ENCODE peak calls at places on chromosomes 16 and 17, in eight cellular contexts. One of them, this sample, is unnamed.

GRCh38 chr17:10013360-10014112 is 108.5 kb upstream of the RCVRN start:
- DNase-seq in dorsolateral prefrontal cortex: no peak
- DNase-seq in astrocyte of the spinal cord: no peak
- DNase-seq in prostate gland: no peak
- DNase-seq in left lung: no peak
- DNase-seq in GM13976: peak; percentile 75
- DNase-seq in kidney: no peak
- DNase-seq in GM20000: peak; percentile 61
- DNase-seq in this sample: no peak

GRCh38 chr17:6107791-6108190 is 37.6 kb downstream of the WSCD1 start:
- DNase-seq in dorsolateral prefrontal cortex: no peak
- DNase-seq in astrocyte of the spinal cord: no peak
- DNase-seq in prostate gland: no peak
- DNase-seq in left lung: no peak
- DNase-seq in GM13976: no peak
- DNase-seq in kidney: no peak
- DNase-seq in GM20000: no peak
- DNase-seq in this sample: no peak

GRCh38 chr17:75913537-75914210 is 9.0 kb upstream of the MRPL38 start:
- DNase-seq in dorsolateral prefrontal cortex: no peak
- DNase-seq in astrocyte of the spinal cord: no peak
- DNase-seq in prostate gland: no peak
- DNase-seq in left lung: no peak
- DNase-seq in GM13976: no peak
- DNase-seq in kidney: no peak
- DNase-seq in GM20000: no peak
- DNase-seq in this sample: no peak

GRCh38 chr16:4086153-4086552 is 30.1 kb downstream of the ADCY9 start:
- DNase-seq in dorsolateral prefrontal cortex: no peak
- DNase-seq in astrocyte of the spinal cord: no peak
- DNase-seq in prostate gland: no peak
- DNase-seq in left lung: no peak
- DNase-seq in GM13976: no peak
- DNase-seq in kidney: no peak
- DNase-seq in GM20000: no peak
- DNase-seq in this sample: no peak

GRCh38 chr17:51541215-51541614 is 280.9 kb downstream of the UTP18 start:
- DNase-seq in dorsolateral prefrontal cortex: no peak
- DNase-seq in astrocyte of the spinal cord: no peak
- DNase-seq in prostate gland: no peak
- DNase-seq in left lung: no peak
- DNase-seq in GM13976: no peak
- DNase-seq in kidney: no peak
- DNase-seq in GM20000: no peak
- DNase-seq in this sample: no peak

GRCh38 chr16:59249049-59249448 is 514.9 kb upstream of the GOT2 start:
- DNase-seq in dorsolateral prefrontal cortex: no peak
- DNase-seq in astrocyte of the spinal cord: no peak
- DNase-seq in prostate gland: no peak
- DNase-seq in left lung: no peak
- DNase-seq in GM13976: no peak
- DNase-seq in kidney: no peak
- DNase-seq in GM20000: no peak
- DNase-seq in this sample: no peak

GRCh38 chr17:39835038-39835786 is 28.9 kb downstream of the IKZF3 start:
- DNase-seq in dorsolateral prefrontal cortex: no peak
- DNase-seq in astrocyte of the spinal cord: no peak
- DNase-seq in prostate gland: no peak
- DNase-seq in left lung: no peak
- DNase-seq in GM13976: no peak
- DNase-seq in kidney: no peak
- DNase-seq in GM20000: no peak
- DNase-seq in this sample: no peak

GRCh38 chr17:2406903-2407790 is 6.3 kb upstream of the MNT start:
- DNase-seq in dorsolateral prefrontal cortex: no peak
- DNase-seq in astrocyte of the spinal cord: peak; percentile 90
- DNase-seq in prostate gland: no peak
- DNase-seq in left lung: no peak
- DNase-seq in GM13976: no peak
- DNase-seq in kidney: peak; percentile 91
- DNase-seq in GM20000: no peak
- DNase-seq in this sample: no peak

GRCh38 chr17:45740553-45741330 is 43.4 kb upstream of the CRHR1 start:
- DNase-seq in dorsolateral prefrontal cortex: peak; percentile 92
- DNase-seq in astrocyte of the spinal cord: peak; percentile 9
- DNase-seq in prostate gland: no peak
- DNase-seq in left lung: no peak
- DNase-seq in GM13976: peak; percentile 45
- DNase-seq in kidney: peak; percentile 27
- DNase-seq in GM20000: peak; percentile 45
- DNase-seq in this sample: no peak

GRCh38 chr17:4658478-4659305 is 17.2 kb upstream of the ALOX15 start:
- DNase-seq in dorsolateral prefrontal cortex: no peak
- DNase-seq in astrocyte of the spinal cord: peak; percentile 24
- DNase-seq in prostate gland: no peak
- DNase-seq in left lung: no peak
- DNase-seq in GM13976: peak; percentile 80
- DNase-seq in kidney: no peak
- DNase-seq in GM20000: peak; percentile 81
- DNase-seq in this sample: no peak

GRCh38 chr16:57276596-57276995 is 7.9 kb downstream of the PLLP start:
- DNase-seq in dorsolateral prefrontal cortex: no peak
- DNase-seq in astrocyte of the spinal cord: no peak
- DNase-seq in prostate gland: peak; percentile 51
- DNase-seq in left lung: no peak
- DNase-seq in GM13976: no peak
- DNase-seq in kidney: no peak
- DNase-seq in GM20000: no peak
- DNase-seq in this sample: no peak

GRCh38 chr17:6456914-6457687 is 12.8 kb downstream of the PIMREG start:
- DNase-seq in dorsolateral prefrontal cortex: no peak
- DNase-seq in astrocyte of the spinal cord: peak; percentile 28
- DNase-seq in prostate gland: no peak
- DNase-seq in left lung: no peak
- DNase-seq in GM13976: no peak
- DNase-seq in kidney: peak; percentile 90
- DNase-seq in GM20000: no peak
- DNase-seq in this sample: no peak

GRCh38 chr16:87233928-87234327 is 83.3 kb downstream of the C16orf95 start:
- DNase-seq in dorsolateral prefrontal cortex: no peak
- DNase-seq in astrocyte of the spinal cord: peak; percentile 53
- DNase-seq in prostate gland: no peak
- DNase-seq in left lung: no peak
- DNase-seq in GM13976: no peak
- DNase-seq in kidney: no peak
- DNase-seq in GM20000: no peak
- DNase-seq in this sample: no peak

GRCh38 chr16:85042126-85042525 is 14.5 kb downstream of the KIAA0513 start:
- DNase-seq in dorsolateral prefrontal cortex: no peak
- DNase-seq in astrocyte of the spinal cord: no peak
- DNase-seq in prostate gland: no peak
- DNase-seq in left lung: no peak
- DNase-seq in GM13976: no peak
- DNase-seq in kidney: no peak
- DNase-seq in GM20000: no peak
- DNase-seq in this sample: no peak

GRCh38 chr16:73473713-73474112 is 425.8 kb upstream of the ZFHX3 start:
- DNase-seq in dorsolateral prefrontal cortex: no peak
- DNase-seq in astrocyte of the spinal cord: no peak
- DNase-seq in prostate gland: no peak
- DNase-seq in left lung: no peak
- DNase-seq in GM13976: no peak
- DNase-seq in kidney: no peak
- DNase-seq in GM20000: no peak
- DNase-seq in this sample: no peak

GRCh38 chr16:77782694-77783093 is 5.7 kb upstream of the VAT1L start:
- DNase-seq in dorsolateral prefrontal cortex: no peak
- DNase-seq in astrocyte of the spinal cord: no peak
- DNase-seq in prostate gland: no peak
- DNase-seq in left lung: no peak
- DNase-seq in GM13976: peak; percentile 23
- DNase-seq in kidney: no peak
- DNase-seq in GM20000: no peak
- DNase-seq in this sample: no peak
- TF ChIP-seq CTCF in dorsolateral prefrontal cortex: peak; percentile 29
- TF ChIP-seq CTCF in astrocyte of the spinal cord: peak; percentile 51
- TF ChIP-seq CTCF in prostate gland: no peak
- TF ChIP-seq CTCF in left lung: no peak
- TF ChIP-seq CTCF in GM13976: peak; percentile 15
- TF ChIP-seq CTCF in kidney: peak; percentile 31
- TF ChIP-seq CTCF in GM20000: peak; percentile 10
- TF ChIP-seq CTCF in this sample: no peak

GRCh38 chr17:50056961-50057330 is 1.0 kb downstream of the ITGA3 start:
- DNase-seq in dorsolateral prefrontal cortex: no peak
- DNase-seq in astrocyte of the spinal cord: peak; percentile 59
- DNase-seq in prostate gland: no peak
- DNase-seq in left lung: no peak
- DNase-seq in GM13976: no peak
- DNase-seq in kidney: peak; percentile 74
- DNase-seq in GM20000: no peak
- DNase-seq in this sample: no peak

GRCh38 chr17:50055055-50055425 is 870 bp upstream of the ITGA3 start:
- DNase-seq in dorsolateral prefrontal cortex: peak; percentile 63
- DNase-seq in astrocyte of the spinal cord: no peak
- DNase-seq in prostate gland: peak; percentile 90
- DNase-seq in left lung: no peak
- DNase-seq in GM13976: no peak
- DNase-seq in kidney: peak; percentile 92
- DNase-seq in GM20000: no peak
- DNase-seq in this sample: no peak

GRCh38 chr17:50055426-50056216 is at the start of gene ITGA3:
- DNase-seq in dorsolateral prefrontal cortex: peak; percentile 75
- DNase-seq in astrocyte of the spinal cord: peak; percentile 93
- DNase-seq in prostate gland: peak; percentile 87
- DNase-seq in left lung: peak; percentile 92
- DNase-seq in GM13976: peak; percentile 76
- DNase-seq in kidney: peak; percentile 95
- DNase-seq in GM20000: peak; percentile 75
- DNase-seq in this sample: peak; percentile 38

GRCh38 chr17:50057521-50057991 is 1.6 kb downstream of the ITGA3 start:
- DNase-seq in dorsolateral prefrontal cortex: no peak
- DNase-seq in astrocyte of the spinal cord: no peak
- DNase-seq in prostate gland: no peak
- DNase-seq in left lung: no peak
- DNase-seq in GM13976: no peak
- DNase-seq in kidney: peak; percentile 80
- DNase-seq in GM20000: no peak
- DNase-seq in this sample: no peak

DNA sequence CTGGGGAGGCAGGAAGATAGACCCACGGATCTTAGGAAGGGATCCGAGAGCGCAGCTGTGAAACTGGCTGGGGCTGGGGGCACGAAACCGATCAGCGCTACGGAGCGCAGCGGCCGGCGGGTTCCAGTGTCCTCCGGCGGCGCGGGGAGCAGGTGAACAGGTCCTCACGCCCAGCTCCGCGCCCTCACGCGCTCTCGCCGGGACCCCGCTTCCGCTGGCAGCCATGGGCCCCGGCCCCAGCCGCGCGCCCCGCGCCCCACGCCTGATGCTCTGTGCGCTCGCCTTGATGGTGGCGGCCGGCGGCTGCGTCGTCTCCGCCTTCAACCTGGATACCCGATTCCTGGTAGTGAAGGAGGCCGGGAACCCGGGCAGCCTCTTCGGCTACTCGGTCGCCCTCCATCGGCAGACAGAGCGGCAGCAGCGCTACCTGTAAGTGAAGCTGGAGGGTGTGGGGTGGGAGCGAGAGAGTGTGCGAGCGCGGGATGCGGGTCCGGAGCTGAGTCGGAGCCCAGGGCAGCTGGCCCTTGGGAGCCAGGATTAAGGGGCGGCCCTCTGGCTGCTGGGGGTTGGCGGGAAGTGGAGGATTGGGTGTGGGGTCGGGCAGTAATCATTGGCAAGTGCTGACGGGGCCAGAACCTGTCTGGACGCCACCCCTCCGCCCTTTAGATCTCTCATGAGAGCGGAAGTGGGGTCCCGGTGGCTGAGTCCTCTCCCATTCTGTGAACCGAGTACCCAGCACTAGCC is 479 bp downstream of the ITGA3 start:
- DNase-seq in dorsolateral prefrontal cortex: peak; percentile 61
- DNase-seq in astrocyte of the spinal cord: peak; percentile 74
- DNase-seq in prostate gland: peak; percentile 74
- DNase-seq in left lung: peak; percentile 86
- DNase-seq in GM13976: peak; percentile 81
- DNase-seq in kidney: peak; percentile 88
- DNase-seq in GM20000: peak; percentile 79
- DNase-seq in this sample: peak; percentile 48
- TF ChIP-seq CTCF in dorsolateral prefrontal cortex: no peak
- TF ChIP-seq CTCF in astrocyte of the spinal cord: peak; percentile 62
- TF ChIP-seq CTCF in prostate gland: peak; percentile 24
- TF ChIP-seq CTCF in left lung: peak; percentile 18
- TF ChIP-seq CTCF in GM13976: peak; percentile 48
- TF ChIP-seq CTCF in kidney: peak; percentile 47
- TF ChIP-seq CTCF in GM20000: peak; percentile 34
- TF ChIP-seq CTCF in this sample: no peak

DNA sequence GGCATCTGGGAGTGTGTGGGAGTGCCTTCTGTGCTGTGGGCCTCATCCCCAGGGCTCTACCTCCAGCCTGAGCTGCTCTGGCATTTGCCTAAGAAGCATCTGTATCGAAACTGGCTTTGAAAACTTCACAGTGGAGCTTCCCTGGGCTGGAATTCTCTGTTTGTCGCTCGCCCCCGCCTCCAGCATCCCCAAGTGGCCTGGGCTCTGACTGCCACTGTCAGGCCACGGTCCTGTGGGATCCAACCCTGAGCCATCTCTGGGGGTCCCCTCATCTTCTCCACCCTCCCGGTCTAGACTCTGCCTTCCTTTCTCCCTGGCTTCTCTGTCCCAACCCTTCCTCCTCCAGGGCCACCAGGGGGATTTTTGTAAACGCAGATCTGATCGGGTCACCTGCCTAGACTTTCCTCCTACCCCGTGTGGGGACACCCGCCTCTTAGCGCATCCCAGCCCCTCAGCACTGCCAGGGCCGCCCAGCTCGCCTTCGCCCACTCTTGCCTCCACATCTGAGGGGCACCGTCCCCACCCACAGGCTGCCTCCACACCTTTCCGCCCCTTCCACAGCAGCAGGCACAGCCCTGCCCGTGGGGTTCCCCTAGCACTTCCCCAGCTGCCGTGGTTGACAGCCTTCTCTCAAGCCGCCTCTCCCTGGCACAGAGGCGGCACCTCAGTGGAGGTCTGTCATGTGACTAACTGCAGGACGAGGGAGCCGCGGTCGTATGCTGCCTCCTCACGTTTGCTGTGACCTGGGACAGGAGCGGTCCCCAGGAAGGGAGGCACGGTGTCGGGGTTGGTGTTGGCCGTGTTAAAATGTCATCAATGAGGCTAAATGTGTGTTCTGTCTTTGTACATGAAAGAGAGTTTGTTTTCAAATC is 12.0 kb downstream of the TBC1D24 start:
- DNase-seq in dorsolateral prefrontal cortex: peak; percentile 57
- DNase-seq in astrocyte of the spinal cord: no peak
- DNase-seq in prostate gland: peak; percentile 56
- DNase-seq in left lung: peak; percentile 90
- DNase-seq in GM13976: peak; percentile 88
- DNase-seq in kidney: peak; percentile 92
- DNase-seq in GM20000: peak; percentile 85
- DNase-seq in this sample: peak; percentile 73
- TF ChIP-seq CTCF in dorsolateral prefrontal cortex: peak; percentile 46
- TF ChIP-seq CTCF in astrocyte of the spinal cord: no peak
- TF ChIP-seq CTCF in prostate gland: peak; percentile 50
- TF ChIP-seq CTCF in left lung: no peak
- TF ChIP-seq CTCF in GM13976: peak; percentile 72
- TF ChIP-seq CTCF in kidney: peak; percentile 64
- TF ChIP-seq CTCF in GM20000: peak; percentile 40
- TF ChIP-seq CTCF in this sample: no peak

GRCh38 chr17:792277-792676 is 10.1 kb downstream of the MRM3 start:
- DNase-seq in dorsolateral prefrontal cortex: no peak
- DNase-seq in astrocyte of the spinal cord: no peak
- DNase-seq in prostate gland: no peak
- DNase-seq in left lung: no peak
- DNase-seq in GM13976: no peak
- DNase-seq in kidney: no peak
- DNase-seq in GM20000: no peak
- DNase-seq in this sample: no peak
- TF ChIP-seq CTCF in dorsolateral prefrontal cortex: no peak
- TF ChIP-seq CTCF in astrocyte of the spinal cord: peak; percentile 14
- TF ChIP-seq CTCF in prostate gland: no peak
- TF ChIP-seq CTCF in left lung: no peak
- TF ChIP-seq CTCF in GM13976: no peak
- TF ChIP-seq CTCF in kidney: no peak
- TF ChIP-seq CTCF in GM20000: no peak
- TF ChIP-seq CTCF in this sample: no peak

This sample was measured in activated B cell treated with CpG ODN at 0.5 μM for 24 hours.